ENCODE peak calls at places on chromosomes 7 and 10, in nine cellular contexts. I is H1, M is heart left ventricle, S is mucosa of descending colon, A is endodermal cell, N is hepatocyte, O is A549, F is WTC11, X is sigmoid colon. J is an unnamed sample.

GRCh38 chr7:65926588-65926987 is 53.7 kb downstream of the VKORC1L1 start:
- DNase-seq in O (no peak), M (no peak), A (no peak), I (no peak), F (no peak), X (no peak), S (no peak), N (no peak), J (no peak)

GRCh38 chr7:115004121-115004520 is 82.2 kb downstream of the MDFIC start:
- DNase-seq in M (no peak), N (peak; percentile 6), A (no peak), F (no peak), S (peak; percentile 24), X (no peak), O (peak; percentile 50), I (no peak), J (no peak)

GRCh38 chr7:90896458-90896857 is 300.3 kb downstream of the CDK14 start:
- DNase-seq in O (no peak), F (no peak), S (no peak), M (no peak), I (no peak), N (no peak), A (no peak), X (no peak), J (no peak)

GRCh38 chr10:75250934-75251333 is 15.2 kb upstream of the COMTD1 start:
- DNase-seq in X (no peak), M (no peak), O (no peak), F (no peak), A (no peak), I (no peak), S (no peak), N (no peak), J (no peak)

GRCh38 chr10:93027508-93027907 is 33.1 kb upstream of the CYP26C1 start:
- DNase-seq in N (no peak), O (no peak), S (no peak), F (no peak), M (no peak), I (no peak), X (no peak), A (no peak), J (no peak)

GRCh38 chr7:143385891-143386781 is 5.0 kb downstream of the ZYX start:
- DNase-seq in M (peak; percentile 56), A (peak; percentile 49), N (no peak), X (peak; percentile 77), F (no peak), S (no peak), O (no peak), I (no peak), J (no peak)

GRCh38 chr10:53619678-53620077 is 847.1 kb upstream of the MBL2 start:
- DNase-seq in S (no peak), O (peak; percentile 11), N (peak; percentile 4), X (no peak), I (no peak), A (no peak), M (no peak), F (no peak), J (no peak)

GRCh38 chr10:69241575-69241974 is 21.4 kb downstream of the HKDC1 start:
- DNase-seq in S (no peak), O (no peak), N (no peak), F (no peak), X (no peak), I (no peak), A (no peak), M (no peak), J (no peak)

GRCh38 chr7:13778967-13779366 is 210.5 kb downstream of the ETV1 start:
- DNase-seq in I (no peak), N (no peak), M (no peak), S (no peak), F (no peak), X (no peak), A (no peak), O (no peak), J (no peak)

GRCh38 chr7:103499976-103500375 is 54.0 kb upstream of the SLC26A5 start:
- DNase-seq in O (no peak), A (no peak), I (no peak), M (no peak), F (no peak), S (no peak), X (no peak), N (no peak), J (no peak)

GRCh38 chr7:106082087-106082854 is 29.8 kb downstream of the SYPL1 start:
- DNase-seq in S (no peak), I (no peak), M (no peak), X (no peak), A (no peak), N (no peak), F (no peak), O (no peak), J (no peak)

GRCh38 chr7:135645296-135645904 is 16.9 kb upstream of the STMP1 start:
- DNase-seq in N (peak; percentile 70), X (no peak), S (peak; percentile 48), O (peak; percentile 55), F (no peak), A (no peak), I (no peak), M (no peak), J (no peak)

GRCh38 chr10:77158666-77159065 is 478.9 kb downstream of the KCNMA1 start:
- DNase-seq in S (peak; percentile 52), M (no peak), O (no peak), N (no peak), I (no peak), F (no peak), A (no peak), X (no peak), J (no peak)

GRCh38 chr10:77157248-77158019 is 480.2 kb downstream of the KCNMA1 start:
- DNase-seq in M (no peak), S (peak; percentile 55), O (peak; percentile 18), A (no peak), N (peak; percentile 34), I (no peak), X (no peak), F (no peak), J (no peak)

GRCh38 chr10:77160679-77161078 is 476.9 kb downstream of the KCNMA1 start:
- DNase-seq in I (no peak), S (peak; percentile 33), A (no peak), N (no peak), M (no peak), X (no peak), F (no peak), O (peak; percentile 74), J (no peak)

GRCh38 chr10:77162697-77163096 is 474.9 kb downstream of the KCNMA1 start:
- DNase-seq in N (no peak), F (no peak), I (no peak), O (peak; percentile 53), A (no peak), X (no peak), S (no peak), M (no peak), J (no peak)

GRCh38 chr10:77159538-77160110 is 478.0 kb downstream of the KCNMA1 start:
- DNase-seq in A (no peak), F (no peak), N (no peak), I (no peak), M (no peak), O (no peak), S (no peak), X (no peak), J (no peak)
- TF ChIP-seq CTCF in A (no peak), F (no peak), N (no peak), I (no peak), M (no peak), O (no peak), S (no peak), X (no peak), J (no peak)

GRCh38 chr7:44639701-44640321 is 33.4 kb downstream of the OGDH start:
- DNase-seq in S (peak; percentile 44), X (no peak), N (peak; percentile 82), O (peak; percentile 74), A (peak; percentile 56), I (no peak), F (peak; percentile 35), M (peak; percentile 52), J (peak; percentile 60)

GRCh38 chr7:44636926-44637325 is 30.5 kb downstream of the OGDH start:
- DNase-seq in X (no peak), M (no peak), I (no peak), F (no peak), A (peak; percentile 28), N (no peak), O (no peak), S (no peak), J (no peak)

GRCh38 chr7:44637788-44638594 is 31.6 kb downstream of the OGDH start:
- DNase-seq in S (peak; percentile 75), M (peak; percentile 54), N (peak; percentile 60), I (peak; percentile 23), A (peak; percentile 5), X (peak; percentile 83), F (no peak), O (peak; percentile 88), J (no peak)

GRCh38 chr7:44636041-44636580 is 29.7 kb downstream of the OGDH start:
- DNase-seq in X (no peak), F (no peak), O (no peak), A (peak; percentile 43), M (no peak), I (no peak), N (peak; percentile 46), S (no peak), J (no peak)

DNA sequence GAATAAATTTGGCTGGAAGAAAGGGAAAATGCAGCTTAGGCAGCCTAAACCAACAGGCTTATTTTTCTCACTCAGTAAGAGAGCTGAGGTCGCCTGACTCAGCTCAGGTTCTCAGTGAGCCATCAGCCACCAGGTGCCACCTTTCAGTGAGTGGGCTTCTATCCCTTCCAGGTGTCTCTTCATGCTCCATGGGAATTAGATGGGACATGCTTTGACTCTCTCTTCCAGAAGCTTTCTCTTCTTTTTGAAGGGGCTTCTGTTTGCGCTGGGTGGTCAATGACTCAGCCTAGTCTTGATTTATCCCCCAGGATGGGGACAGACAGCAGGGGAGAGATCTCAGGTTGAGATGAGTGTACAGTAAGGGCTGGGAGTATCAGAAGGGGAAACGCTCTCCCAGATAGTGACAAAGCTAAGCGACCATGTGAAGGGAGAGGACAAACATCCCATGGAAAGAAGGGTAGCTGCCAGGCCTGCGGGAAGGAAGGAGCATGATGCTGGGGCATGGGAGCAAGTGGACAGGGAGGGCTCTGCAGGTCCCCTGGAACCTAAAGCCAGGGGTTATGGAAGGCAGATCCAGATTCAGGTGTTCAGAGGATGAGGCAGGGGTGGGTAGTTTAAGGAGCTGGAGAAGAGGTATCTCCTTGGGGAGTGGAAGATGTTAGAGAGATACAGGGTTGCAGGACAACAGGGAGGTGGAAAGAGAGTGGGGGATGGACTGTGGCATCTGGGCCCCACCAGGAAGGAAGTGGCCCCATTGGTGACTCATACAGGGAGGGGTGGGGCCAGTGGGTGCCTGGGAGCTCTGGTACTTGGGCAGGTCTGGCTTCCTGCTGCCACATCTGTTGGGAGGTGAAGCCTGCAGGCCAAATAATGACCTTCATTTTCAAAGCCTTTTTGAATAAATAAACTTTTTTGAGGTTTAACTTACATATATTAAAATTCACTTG is 32.5 kb downstream of the OGDH start:
- DNase-seq in O (peak; percentile 83), I (peak; percentile 48), X (peak; percentile 79), F (peak; percentile 30), S (peak; percentile 78), N (peak; percentile 83), M (peak; percentile 72), A (peak; percentile 66), J (no peak)
- TF ChIP-seq CTCF in O (no peak), I (no peak), X (no peak), F (no peak), S (no peak), N (no peak), M (no peak), A (no peak), J (no peak)

GRCh38 chr7:116726149-116726548 is 54.2 kb downstream of the MET start:
- DNase-seq in M (no peak), N (no peak), A (no peak), F (no peak), X (no peak), O (no peak), S (no peak), I (no peak), J (no peak)
- TF ChIP-seq CTCF in M (no peak), N (no peak), A (no peak), F (no peak), X (no peak), O (no peak), S (no peak), I (no peak), J (no peak)

GRCh38 chr7:29243777-29244655 is 49.4 kb downstream of the CHN2 start:
- DNase-seq in S (no peak), M (no peak), O (peak; percentile 52), X (no peak), A (peak; percentile 87), I (peak; percentile 66), F (peak; percentile 71), N (no peak), J (no peak)
- TF ChIP-seq CTCF in S (no peak), M (no peak), O (peak; percentile 25), X (no peak), A (peak; percentile 81), I (peak; percentile 66), F (no peak), N (no peak), J (no peak)